ENCODE peak calls at places on chromosomes 13 and 19, in nine cellular contexts. One of them, this sample, is unnamed.

GRCh38 chr19:47675859-47676258 is 37.4 kb upstream of the EHD2 start:
- DNase-seq in GM23338: no peak
- DNase-seq in mammary epithelial cell: no peak
- DNase-seq in Peyer's patch: no peak
- DNase-seq in OCI-LY7: no peak
- DNase-seq in psoas muscle: no peak
- DNase-seq in Calu3: no peak
- DNase-seq in GM20000: no peak
- DNase-seq in tibial nerve: no peak
- DNase-seq in this sample: no peak

GRCh38 chr13:93039131-93039530 is 187.5 kb upstream of the GPC6 start:
- DNase-seq in GM23338: no peak
- DNase-seq in mammary epithelial cell: no peak
- DNase-seq in Peyer's patch: no peak
- DNase-seq in OCI-LY7: no peak
- DNase-seq in psoas muscle: no peak
- DNase-seq in Calu3: no peak
- DNase-seq in GM20000: no peak
- DNase-seq in tibial nerve: no peak
- DNase-seq in this sample: no peak

GRCh38 chr13:34459856-34460255 is 482.2 kb upstream of the NBEA start:
- DNase-seq in GM23338: no peak
- DNase-seq in mammary epithelial cell: no peak
- DNase-seq in Peyer's patch: no peak
- DNase-seq in OCI-LY7: no peak
- DNase-seq in psoas muscle: no peak
- DNase-seq in Calu3: no peak
- DNase-seq in GM20000: no peak
- DNase-seq in tibial nerve: no peak
- DNase-seq in this sample: no peak

GRCh38 chr19:41599175-41599966 is 23.4 kb downstream of the CEACAM21 start:
- DNase-seq in GM23338: peak
- DNase-seq in mammary epithelial cell: no peak
- DNase-seq in Peyer's patch: no peak
- DNase-seq in OCI-LY7: no peak
- DNase-seq in psoas muscle: no peak
- DNase-seq in Calu3: no peak
- DNase-seq in GM20000: no peak
- DNase-seq in tibial nerve: no peak
- DNase-seq in this sample: no peak

GRCh38 chr19:49338691-49339363 is 3.6 kb downstream of the CD37 start:
- DNase-seq in GM23338: peak
- DNase-seq in mammary epithelial cell: peak
- DNase-seq in Peyer's patch: peak
- DNase-seq in OCI-LY7: peak
- DNase-seq in psoas muscle: peak
- DNase-seq in Calu3: peak
- DNase-seq in GM20000: peak
- DNase-seq in tibial nerve: peak
- DNase-seq in this sample: peak

GRCh38 chr19:28705008-28705407 is 507.9 kb downstream of the UQCRFS1 start:
- DNase-seq in GM23338: peak
- DNase-seq in mammary epithelial cell: peak
- DNase-seq in Peyer's patch: no peak
- DNase-seq in OCI-LY7: peak
- DNase-seq in psoas muscle: no peak
- DNase-seq in Calu3: peak
- DNase-seq in GM20000: no peak
- DNase-seq in tibial nerve: no peak
- DNase-seq in this sample: no peak

GRCh38 chr19:45440873-45441654 is 17.3 kb upstream of the ERCC1 start:
- DNase-seq in GM23338: peak
- DNase-seq in mammary epithelial cell: peak
- DNase-seq in Peyer's patch: no peak
- DNase-seq in OCI-LY7: no peak
- DNase-seq in psoas muscle: no peak
- DNase-seq in Calu3: no peak
- DNase-seq in GM20000: no peak
- DNase-seq in tibial nerve: no peak
- DNase-seq in this sample: no peak

GRCh38 chr19:47284324-47284899 is 9.7 kb downstream of the INAFM1 start:
- DNase-seq in GM23338: peak
- DNase-seq in mammary epithelial cell: peak
- DNase-seq in Peyer's patch: peak
- DNase-seq in OCI-LY7: peak
- DNase-seq in psoas muscle: no peak
- DNase-seq in Calu3: peak
- DNase-seq in GM20000: no peak
- DNase-seq in tibial nerve: no peak
- DNase-seq in this sample: peak

GRCh38 chr19:7505682-7506384 is 10.1 kb upstream of the ZNF358 start:
- DNase-seq in GM23338: peak
- DNase-seq in mammary epithelial cell: no peak
- DNase-seq in Peyer's patch: no peak
- DNase-seq in OCI-LY7: peak
- DNase-seq in psoas muscle: no peak
- DNase-seq in Calu3: peak
- DNase-seq in GM20000: peak
- DNase-seq in tibial nerve: no peak
- DNase-seq in this sample: no peak

GRCh38 chr19:55585658-55586339 is 5.2 kb upstream of the ZNF579 start:
- DNase-seq in GM23338: peak
- DNase-seq in mammary epithelial cell: no peak
- DNase-seq in Peyer's patch: peak
- DNase-seq in OCI-LY7: peak
- DNase-seq in psoas muscle: peak
- DNase-seq in Calu3: peak
- DNase-seq in GM20000: peak
- DNase-seq in tibial nerve: peak
- DNase-seq in this sample: peak

GRCh38 chr19:33905473-33905936 is 108.8 kb downstream of the KCTD15 start:
- DNase-seq in GM23338: peak
- DNase-seq in mammary epithelial cell: peak
- DNase-seq in Peyer's patch: no peak
- DNase-seq in OCI-LY7: no peak
- DNase-seq in psoas muscle: peak
- DNase-seq in Calu3: peak
- DNase-seq in GM20000: no peak
- DNase-seq in tibial nerve: no peak
- DNase-seq in this sample: peak

GRCh38 chr19:49431330-49431749 is 6.2 kb downstream of the GFY start:
- DNase-seq in GM23338: no peak
- DNase-seq in mammary epithelial cell: no peak
- DNase-seq in Peyer's patch: no peak
- DNase-seq in OCI-LY7: no peak
- DNase-seq in psoas muscle: no peak
- DNase-seq in Calu3: no peak
- DNase-seq in GM20000: no peak
- DNase-seq in tibial nerve: no peak
- DNase-seq in this sample: no peak

GRCh38 chr13:50693755-50694154 is 149.7 kb downstream of the DLEU7 start:
- DNase-seq in GM23338: peak
- DNase-seq in mammary epithelial cell: no peak
- DNase-seq in Peyer's patch: no peak
- DNase-seq in OCI-LY7: no peak
- DNase-seq in psoas muscle: no peak
- DNase-seq in Calu3: no peak
- DNase-seq in GM20000: no peak
- DNase-seq in tibial nerve: no peak
- DNase-seq in this sample: no peak

GRCh38 chr13:21538280-21538679 is 65.7 kb downstream of the MICU2 start:
- DNase-seq in GM23338: no peak
- DNase-seq in mammary epithelial cell: no peak
- DNase-seq in Peyer's patch: no peak
- DNase-seq in OCI-LY7: no peak
- DNase-seq in psoas muscle: no peak
- DNase-seq in Calu3: no peak
- DNase-seq in GM20000: no peak
- DNase-seq in tibial nerve: no peak
- DNase-seq in this sample: no peak

GRCh38 chr19:55287361-55288079 is 3.7 kb downstream of the BRSK1 start:
- DNase-seq in GM23338: no peak
- DNase-seq in mammary epithelial cell: no peak
- DNase-seq in Peyer's patch: no peak
- DNase-seq in OCI-LY7: no peak
- DNase-seq in psoas muscle: no peak
- DNase-seq in Calu3: no peak
- DNase-seq in GM20000: no peak
- DNase-seq in tibial nerve: no peak
- DNase-seq in this sample: no peak

DNA sequence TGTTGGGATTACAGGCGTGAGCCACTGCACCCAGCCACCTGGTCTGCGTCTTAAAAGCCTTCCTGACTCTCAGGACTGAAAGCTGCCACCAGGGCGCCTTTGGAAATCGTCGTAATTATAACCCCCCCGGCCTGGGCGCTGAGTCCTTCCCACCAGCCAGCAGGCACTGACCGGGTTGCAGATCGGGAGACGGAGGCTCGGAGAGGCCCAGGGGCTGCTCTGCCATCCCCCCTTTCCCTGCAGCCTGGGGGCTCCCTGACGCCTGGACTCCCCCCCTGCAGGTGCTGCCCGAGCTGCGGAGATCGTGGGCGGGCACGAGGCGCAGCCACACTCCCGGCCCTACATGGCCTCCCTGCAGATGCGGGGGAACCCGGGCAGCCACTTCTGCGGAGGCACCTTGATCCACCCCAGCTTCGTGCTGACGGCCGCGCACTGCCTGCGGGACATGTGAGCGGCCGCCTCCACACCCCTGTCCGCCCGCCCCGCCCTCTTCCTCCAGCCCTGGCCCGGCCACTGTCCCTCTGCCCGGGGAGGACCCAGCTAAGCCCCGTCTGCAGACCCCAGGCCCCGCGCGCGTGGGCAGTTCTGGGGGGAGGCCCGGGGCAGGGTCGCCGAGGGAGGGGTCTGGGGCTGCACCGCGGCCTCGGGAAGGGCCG is 2.5 kb downstream of the PRTN3 start:
- DNase-seq in GM23338: peak
- DNase-seq in mammary epithelial cell: no peak
- DNase-seq in Peyer's patch: no peak
- DNase-seq in OCI-LY7: no peak
- DNase-seq in psoas muscle: peak
- DNase-seq in Calu3: peak
- DNase-seq in GM20000: no peak
- DNase-seq in tibial nerve: no peak
- DNase-seq in this sample: no peak
- TF ChIP-seq CTCF in GM23338: no peak
- TF ChIP-seq CTCF in mammary epithelial cell: peak
- TF ChIP-seq CTCF in Peyer's patch: no peak
- TF ChIP-seq CTCF in OCI-LY7: no peak
- TF ChIP-seq CTCF in psoas muscle: no peak
- TF ChIP-seq CTCF in Calu3: no peak
- TF ChIP-seq CTCF in GM20000: no peak
- TF ChIP-seq CTCF in tibial nerve: no peak
- TF ChIP-seq CTCF in this sample: peak

DNA sequence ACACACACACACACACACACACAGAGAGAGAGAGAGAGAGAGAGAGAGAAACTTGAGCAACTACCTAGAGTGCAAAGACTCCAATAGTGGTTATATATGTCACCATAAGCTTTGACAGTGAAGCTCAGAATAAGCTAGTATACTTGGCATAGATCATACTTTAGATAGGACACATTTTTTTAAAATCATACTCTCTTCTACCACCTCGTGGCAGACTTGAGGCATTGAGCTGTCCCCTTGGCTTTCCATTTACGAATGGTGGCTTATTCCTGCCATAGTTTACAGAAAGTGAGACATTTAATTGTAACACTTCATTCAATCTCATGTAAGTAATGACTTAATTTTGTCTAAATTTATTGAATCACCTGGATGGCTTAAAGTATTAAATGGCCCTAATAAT is 108.2 kb downstream of the EDNRB start:
- DNase-seq in GM23338: peak
- DNase-seq in mammary epithelial cell: peak
- DNase-seq in Peyer's patch: no peak
- DNase-seq in OCI-LY7: peak
- DNase-seq in psoas muscle: no peak
- DNase-seq in Calu3: no peak
- DNase-seq in GM20000: peak
- DNase-seq in tibial nerve: no peak
- DNase-seq in this sample: no peak
- TF ChIP-seq CTCF in GM23338: peak
- TF ChIP-seq CTCF in mammary epithelial cell: peak
- TF ChIP-seq CTCF in Peyer's patch: peak
- TF ChIP-seq CTCF in OCI-LY7: peak
- TF ChIP-seq CTCF in psoas muscle: peak
- TF ChIP-seq CTCF in Calu3: no peak
- TF ChIP-seq CTCF in GM20000: peak
- TF ChIP-seq CTCF in tibial nerve: peak
- TF ChIP-seq CTCF in this sample: peak

GRCh38 chr19:51566489-51567100 is 4.5 kb upstream of the ZNF175 start:
- DNase-seq in GM23338: no peak
- DNase-seq in mammary epithelial cell: no peak
- DNase-seq in Peyer's patch: no peak
- DNase-seq in OCI-LY7: no peak
- DNase-seq in psoas muscle: no peak
- DNase-seq in Calu3: no peak
- DNase-seq in GM20000: no peak
- DNase-seq in tibial nerve: no peak
- DNase-seq in this sample: no peak

GRCh38 chr19:51564791-51565190 is 6.3 kb upstream of the ZNF175 start:
- DNase-seq in GM23338: peak
- DNase-seq in mammary epithelial cell: no peak
- DNase-seq in Peyer's patch: peak
- DNase-seq in OCI-LY7: peak
- DNase-seq in psoas muscle: no peak
- DNase-seq in Calu3: no peak
- DNase-seq in GM20000: peak
- DNase-seq in tibial nerve: no peak
- DNase-seq in this sample: no peak

GRCh38 chr19:51565583-51565982 is 5.5 kb upstream of the ZNF175 start:
- DNase-seq in GM23338: no peak
- DNase-seq in mammary epithelial cell: no peak
- DNase-seq in Peyer's patch: no peak
- DNase-seq in OCI-LY7: no peak
- DNase-seq in psoas muscle: no peak
- DNase-seq in Calu3: no peak
- DNase-seq in GM20000: no peak
- DNase-seq in tibial nerve: no peak
- DNase-seq in this sample: no peak

GRCh38 chr19:51568456-51568855 is 2.6 kb upstream of the ZNF175 start:
- DNase-seq in GM23338: no peak
- DNase-seq in mammary epithelial cell: no peak
- DNase-seq in Peyer's patch: no peak
- DNase-seq in OCI-LY7: no peak
- DNase-seq in psoas muscle: no peak
- DNase-seq in Calu3: no peak
- DNase-seq in GM20000: no peak
- DNase-seq in tibial nerve: no peak
- DNase-seq in this sample: no peak

GRCh38 chr19:51567583-51567982 is 3.5 kb upstream of the ZNF175 start:
- DNase-seq in GM23338: no peak
- DNase-seq in mammary epithelial cell: no peak
- DNase-seq in Peyer's patch: no peak
- DNase-seq in OCI-LY7: no peak
- DNase-seq in psoas muscle: no peak
- DNase-seq in Calu3: no peak
- DNase-seq in GM20000: no peak
- DNase-seq in tibial nerve: no peak
- DNase-seq in this sample: no peak
- TF ChIP-seq CTCF in GM23338: no peak
- TF ChIP-seq CTCF in mammary epithelial cell: no peak
- TF ChIP-seq CTCF in Peyer's patch: no peak
- TF ChIP-seq CTCF in OCI-LY7: no peak
- TF ChIP-seq CTCF in psoas muscle: no peak
- TF ChIP-seq CTCF in Calu3: no peak
- TF ChIP-seq CTCF in GM20000: no peak
- TF ChIP-seq CTCF in tibial nerve: no peak
- TF ChIP-seq CTCF in this sample: no peak

GRCh38 chr19:5823579-5824281 is 15.8 kb downstream of the FUT6 start:
- DNase-seq in GM23338: peak
- DNase-seq in mammary epithelial cell: no peak
- DNase-seq in Peyer's patch: no peak
- DNase-seq in OCI-LY7: no peak
- DNase-seq in psoas muscle: no peak
- DNase-seq in Calu3: peak
- DNase-seq in GM20000: no peak
- DNase-seq in tibial nerve: no peak
- DNase-seq in this sample: no peak
- TF ChIP-seq CTCF in GM23338: peak
- TF ChIP-seq CTCF in mammary epithelial cell: peak
- TF ChIP-seq CTCF in Peyer's patch: no peak
- TF ChIP-seq CTCF in OCI-LY7: peak
- TF ChIP-seq CTCF in psoas muscle: no peak
- TF ChIP-seq CTCF in Calu3: peak
- TF ChIP-seq CTCF in GM20000: no peak
- TF ChIP-seq CTCF in tibial nerve: no peak
- TF ChIP-seq CTCF in this sample: no peak

This sample was measured in progenitor cell of endocrine pancreas.